ENCODE peak calls at places on chromosomes 3 and 15, in nine cellular contexts. One of them, this sample, is unnamed.

GRCh38 chr3:72892081-72892763 is 4.4 kb downstream of the GXYLT2 start:
- DNase-seq in adrenal gland: peak
- DNase-seq in NCI-H2029: peak
- DNase-seq in nucleus accumbens: peak
- DNase-seq in osteocyte: no peak
- DNase-seq in NCI-H774: no peak
- DNase-seq in T-helper 17 cell: no peak
- DNase-seq in activated T-helper 1 cell treated with anti-CD3 and anti-CD28 coated beads, Interleukin-12 subunit alpha, Interleukin-12 subunit beta, Interleukin-2, Interleukin-4 antibody, amounts not matched to agents 30 ng/mL and 10 ng/mL and 1 ng/mL, durations not matched to agents 14 hours and 24 hours and 36 hours: no peak
- DNase-seq in kidney glomerular epithelial cell: peak
- DNase-seq in this sample: no peak

GRCh38 chr3:59678042-59678707 is 628.4 kb upstream of the CFAP20DC start:
- DNase-seq in adrenal gland: no peak
- DNase-seq in NCI-H2029: peak
- DNase-seq in nucleus accumbens: no peak
- DNase-seq in osteocyte: no peak
- DNase-seq in NCI-H774: no peak
- DNase-seq in T-helper 17 cell: no peak
- DNase-seq in activated T-helper 1 cell treated with anti-CD3 and anti-CD28 coated beads, Interleukin-12 subunit alpha, Interleukin-12 subunit beta, Interleukin-2, Interleukin-4 antibody, amounts not matched to agents 30 ng/mL and 10 ng/mL and 1 ng/mL, durations not matched to agents 14 hours and 24 hours and 36 hours: no peak
- DNase-seq in kidney glomerular epithelial cell: no peak
- DNase-seq in this sample: no peak

GRCh38 chr15:60651734-60652141 is 172.8 kb upstream of the ICE2 start:
- DNase-seq in adrenal gland: no peak
- DNase-seq in NCI-H2029: no peak
- DNase-seq in nucleus accumbens: no peak
- DNase-seq in osteocyte: no peak
- DNase-seq in NCI-H774: no peak
- DNase-seq in T-helper 17 cell: no peak
- DNase-seq in activated T-helper 1 cell treated with anti-CD3 and anti-CD28 coated beads, Interleukin-12 subunit alpha, Interleukin-12 subunit beta, Interleukin-2, Interleukin-4 antibody, amounts not matched to agents 30 ng/mL and 10 ng/mL and 1 ng/mL, durations not matched to agents 14 hours and 24 hours and 36 hours: no peak
- DNase-seq in kidney glomerular epithelial cell: no peak
- DNase-seq in this sample: no peak

GRCh38 chr15:88635343-88635742 is 3.5 kb upstream of the ISG20 start:
- DNase-seq in adrenal gland: no peak
- DNase-seq in NCI-H2029: no peak
- DNase-seq in nucleus accumbens: no peak
- DNase-seq in osteocyte: no peak
- DNase-seq in NCI-H774: no peak
- DNase-seq in T-helper 17 cell: peak
- DNase-seq in activated T-helper 1 cell treated with anti-CD3 and anti-CD28 coated beads, Interleukin-12 subunit alpha, Interleukin-12 subunit beta, Interleukin-2, Interleukin-4 antibody, amounts not matched to agents 30 ng/mL and 10 ng/mL and 1 ng/mL, durations not matched to agents 14 hours and 24 hours and 36 hours: peak
- DNase-seq in kidney glomerular epithelial cell: no peak
- DNase-seq in this sample: no peak

GRCh38 chr3:16085884-16086608 is 88.4 kb upstream of the GALNT15 start:
- DNase-seq in adrenal gland: peak
- DNase-seq in NCI-H2029: peak
- DNase-seq in nucleus accumbens: peak
- DNase-seq in osteocyte: no peak
- DNase-seq in NCI-H774: no peak
- DNase-seq in T-helper 17 cell: no peak
- DNase-seq in activated T-helper 1 cell treated with anti-CD3 and anti-CD28 coated beads, Interleukin-12 subunit alpha, Interleukin-12 subunit beta, Interleukin-2, Interleukin-4 antibody, amounts not matched to agents 30 ng/mL and 10 ng/mL and 1 ng/mL, durations not matched to agents 14 hours and 24 hours and 36 hours: no peak
- DNase-seq in kidney glomerular epithelial cell: no peak
- DNase-seq in this sample: no peak

GRCh38 chr15:28921925-28922711 is 36.3 kb downstream of the APBA2 start:
- DNase-seq in adrenal gland: no peak
- DNase-seq in NCI-H2029: no peak
- DNase-seq in nucleus accumbens: no peak
- DNase-seq in osteocyte: no peak
- DNase-seq in NCI-H774: no peak
- DNase-seq in T-helper 17 cell: no peak
- DNase-seq in activated T-helper 1 cell treated with anti-CD3 and anti-CD28 coated beads, Interleukin-12 subunit alpha, Interleukin-12 subunit beta, Interleukin-2, Interleukin-4 antibody, amounts not matched to agents 30 ng/mL and 10 ng/mL and 1 ng/mL, durations not matched to agents 14 hours and 24 hours and 36 hours: no peak
- DNase-seq in kidney glomerular epithelial cell: peak
- DNase-seq in this sample: no peak

GRCh38 chr3:191154827-191155226 is 44.2 kb upstream of the OSTN start:
- DNase-seq in adrenal gland: no peak
- DNase-seq in NCI-H2029: no peak
- DNase-seq in nucleus accumbens: no peak
- DNase-seq in osteocyte: no peak
- DNase-seq in NCI-H774: no peak
- DNase-seq in T-helper 17 cell: no peak
- DNase-seq in activated T-helper 1 cell treated with anti-CD3 and anti-CD28 coated beads, Interleukin-12 subunit alpha, Interleukin-12 subunit beta, Interleukin-2, Interleukin-4 antibody, amounts not matched to agents 30 ng/mL and 10 ng/mL and 1 ng/mL, durations not matched to agents 14 hours and 24 hours and 36 hours: no peak
- DNase-seq in kidney glomerular epithelial cell: no peak
- DNase-seq in this sample: no peak

GRCh38 chr15:93250905-93251304 is 161.9 kb upstream of the RGMA start:
- DNase-seq in adrenal gland: no peak
- DNase-seq in NCI-H2029: no peak
- DNase-seq in nucleus accumbens: no peak
- DNase-seq in osteocyte: no peak
- DNase-seq in NCI-H774: no peak
- DNase-seq in T-helper 17 cell: no peak
- DNase-seq in activated T-helper 1 cell treated with anti-CD3 and anti-CD28 coated beads, Interleukin-12 subunit alpha, Interleukin-12 subunit beta, Interleukin-2, Interleukin-4 antibody, amounts not matched to agents 30 ng/mL and 10 ng/mL and 1 ng/mL, durations not matched to agents 14 hours and 24 hours and 36 hours: no peak
- DNase-seq in kidney glomerular epithelial cell: no peak
- DNase-seq in this sample: no peak

GRCh38 chr3:66035763-66036477 is 2.8 kb downstream of the MAGI1 start:
- DNase-seq in adrenal gland: no peak
- DNase-seq in NCI-H2029: no peak
- DNase-seq in nucleus accumbens: no peak
- DNase-seq in osteocyte: no peak
- DNase-seq in NCI-H774: no peak
- DNase-seq in T-helper 17 cell: no peak
- DNase-seq in activated T-helper 1 cell treated with anti-CD3 and anti-CD28 coated beads, Interleukin-12 subunit alpha, Interleukin-12 subunit beta, Interleukin-2, Interleukin-4 antibody, amounts not matched to agents 30 ng/mL and 10 ng/mL and 1 ng/mL, durations not matched to agents 14 hours and 24 hours and 36 hours: no peak
- DNase-seq in kidney glomerular epithelial cell: peak
- DNase-seq in this sample: no peak

GRCh38 chr3:106376016-106376415 is 507.2 kb upstream of the CBLB start:
- DNase-seq in adrenal gland: no peak
- DNase-seq in NCI-H2029: no peak
- DNase-seq in nucleus accumbens: no peak
- DNase-seq in osteocyte: no peak
- DNase-seq in NCI-H774: no peak
- DNase-seq in T-helper 17 cell: no peak
- DNase-seq in activated T-helper 1 cell treated with anti-CD3 and anti-CD28 coated beads, Interleukin-12 subunit alpha, Interleukin-12 subunit beta, Interleukin-2, Interleukin-4 antibody, amounts not matched to agents 30 ng/mL and 10 ng/mL and 1 ng/mL, durations not matched to agents 14 hours and 24 hours and 36 hours: no peak
- DNase-seq in kidney glomerular epithelial cell: no peak
- DNase-seq in this sample: no peak

GRCh38 chr15:83053151-83053550 is 13.9 kb downstream of the BTBD1 start:
- DNase-seq in adrenal gland: no peak
- DNase-seq in NCI-H2029: no peak
- DNase-seq in nucleus accumbens: no peak
- DNase-seq in osteocyte: no peak
- DNase-seq in NCI-H774: no peak
- DNase-seq in T-helper 17 cell: no peak
- DNase-seq in activated T-helper 1 cell treated with anti-CD3 and anti-CD28 coated beads, Interleukin-12 subunit alpha, Interleukin-12 subunit beta, Interleukin-2, Interleukin-4 antibody, amounts not matched to agents 30 ng/mL and 10 ng/mL and 1 ng/mL, durations not matched to agents 14 hours and 24 hours and 36 hours: no peak
- DNase-seq in kidney glomerular epithelial cell: peak
- DNase-seq in this sample: no peak

GRCh38 chr15:57875347-57875746 is 168.8 kb downstream of the POLR2M start:
- DNase-seq in adrenal gland: no peak
- DNase-seq in NCI-H2029: no peak
- DNase-seq in nucleus accumbens: no peak
- DNase-seq in osteocyte: no peak
- DNase-seq in NCI-H774: no peak
- DNase-seq in T-helper 17 cell: no peak
- DNase-seq in activated T-helper 1 cell treated with anti-CD3 and anti-CD28 coated beads, Interleukin-12 subunit alpha, Interleukin-12 subunit beta, Interleukin-2, Interleukin-4 antibody, amounts not matched to agents 30 ng/mL and 10 ng/mL and 1 ng/mL, durations not matched to agents 14 hours and 24 hours and 36 hours: no peak
- DNase-seq in kidney glomerular epithelial cell: no peak
- DNase-seq in this sample: no peak

GRCh38 chr3:75015280-75015679 is 400.8 kb upstream of the CNTN3 start:
- DNase-seq in adrenal gland: no peak
- DNase-seq in NCI-H2029: no peak
- DNase-seq in nucleus accumbens: no peak
- DNase-seq in osteocyte: no peak
- DNase-seq in NCI-H774: no peak
- DNase-seq in T-helper 17 cell: no peak
- DNase-seq in activated T-helper 1 cell treated with anti-CD3 and anti-CD28 coated beads, Interleukin-12 subunit alpha, Interleukin-12 subunit beta, Interleukin-2, Interleukin-4 antibody, amounts not matched to agents 30 ng/mL and 10 ng/mL and 1 ng/mL, durations not matched to agents 14 hours and 24 hours and 36 hours: no peak
- DNase-seq in kidney glomerular epithelial cell: no peak
- DNase-seq in this sample: no peak